ENCODE peak calls at places on chromosomes 6 and 20, in four cellular contexts. Y is Calu3; J is kidney glomerular epithelial cell; R is effector memory CD4-positive, alpha-beta T cell. I is an unnamed sample.

GRCh38 chr20:10313215-10313614 is 94.6 kb downstream of the SNAP25 start:
- DNase-seq in Y (no peak), J (no peak), R (no peak), I (no peak)

GRCh38 chr20:56371977-56372376 is 13.2 kb downstream of the FAM210B start:
- DNase-seq in Y (no peak), J (no peak), R (no peak), I (no peak)

GRCh38 chr6:80209434-80209833 is 103.0 kb downstream of the BCKDHB start:
- DNase-seq in Y (no peak), J (no peak), R (no peak), I (no peak)

GRCh38 chr20:3032624-3033023 is 10.8 kb upstream of the GNRH2 start:
- DNase-seq in Y (no peak), J (no peak), R (no peak), I (no peak)

GRCh38 chr6:140284871-140285270 is 910.4 kb upstream of the CITED2 start:
- DNase-seq in Y (no peak), J (no peak), R (no peak), I (no peak)

GRCh38 chr6:31738048-31738979 is 1.5 kb upstream of the MSH5 start:
- DNase-seq in Y (peak; percentile 91), J (peak; percentile 79), R (peak; percentile 54), I (peak; percentile 95)

GRCh38 chr6:73460044-73460443 is 1.5 kb upstream of the MTO1 start:
- DNase-seq in Y (no peak), J (no peak), R (no peak), I (no peak)

GRCh38 chr6:131013495-131013894 is 49.5 kb downstream of the EPB41L2 start:
- DNase-seq in Y (no peak), J (peak; percentile 3), R (no peak), I (no peak)

GRCh38 chr6:13422601-13423247 is 64.7 kb downstream of the GFOD1 start:
- DNase-seq in Y (no peak), J (no peak), R (no peak), I (no peak)

I was measured in NCI-H510A.